ENCODE peak calls at places on chromosomes 2 and 18, in six cellular contexts. M is hepatocyte, Q is mammary epithelial cell, F is OCI-LY7, T is PC-3, R is neural progenitor cell. W is an unnamed sample.

GRCh38 chr2:166932032-166932431 is 43.8 kb downstream of the XIRP2 start:
- DNase-seq in M (no peak), Q (peak; percentile 6), F (no peak), T (peak; percentile 67), R (no peak), W (no peak)

GRCh38 chr2:113067681-113068080 is at the start of gene IL1F10:
- DNase-seq in M (no peak), Q (no peak), F (no peak), T (no peak), R (no peak), W (no peak)

GRCh38 chr2:160305081-160305750 is 105.1 kb upstream of the ITGB6 start:
- DNase-seq in M (no peak), Q (peak; percentile 64), F (no peak), T (no peak), R (no peak), W (no peak)

GRCh38 chr2:1839066-1839756 is 94.9 kb upstream of the PXDN start:
- DNase-seq in M (no peak), Q (no peak), F (no peak), T (no peak), R (no peak), W (peak; percentile 46)

GRCh38 chr2:240413813-240414429 is 21.5 kb upstream of the GPC1 start:
- DNase-seq in M (no peak), Q (no peak), F (no peak), T (no peak), R (no peak), W (peak; percentile 43)

GRCh38 chr2:238220892-238221521 is 17.5 kb upstream of the ILKAP start:
- DNase-seq in M (no peak), Q (peak; percentile 32), F (no peak), T (no peak), R (no peak), W (peak; percentile 95)

GRCh38 chr2:181193550-181193949 is 213.1 kb downstream of the UBE2E3 start:
- DNase-seq in M (no peak), Q (no peak), F (no peak), T (no peak), R (no peak), W (no peak)

GRCh38 chr18:49319590-49319989 is 140.9 kb downstream of the DYM start:
- DNase-seq in M (no peak), Q (no peak), F (no peak), T (no peak), R (no peak), W (no peak)

GRCh38 chr2:118084483-118085089 is 3.7 kb upstream of the INSIG2 start:
- DNase-seq in M (no peak), Q (no peak), F (no peak), T (peak; percentile 11), R (no peak), W (no peak)

GRCh38 chr2:150572194-150572766 is 84.8 kb upstream of the RND3 start:
- DNase-seq in M (no peak), Q (no peak), F (no peak), T (no peak), R (no peak), W (no peak)

GRCh38 chr2:200659410-200659809 is 73.6 kb downstream of the AOX1 start:
- DNase-seq in M (no peak), Q (no peak), F (no peak), T (no peak), R (no peak), W (no peak)

GRCh38 chr2:16852651-16853050 is 187.0 kb upstream of the CYRIA start:
- DNase-seq in M (no peak), Q (peak; percentile 16), F (no peak), T (no peak), R (no peak), W (no peak)

GRCh38 chr18:24656571-24656971 is 196.1 kb downstream of the HRH4 start:
- DNase-seq in M (no peak), Q (peak; percentile 76), F (no peak), T (peak; percentile 56), R (no peak), W (peak; percentile 11)

GRCh38 chr2:108971661-108972566 is 17.1 kb downstream of the EDAR start:
- DNase-seq in M (no peak), Q (peak; percentile 83), F (no peak), T (peak; percentile 91), R (no peak), W (peak; percentile 93)

GRCh38 chr2:159262226-159262625 is 24.3 kb downstream of the WDSUB1 start:
- DNase-seq in M (no peak), Q (no peak), F (no peak), T (no peak), R (no peak), W (no peak)

GRCh38 chr2:26887142-26887541 is 39.2 kb downstream of the DPYSL5 start:
- DNase-seq in M (peak; percentile 1), Q (no peak), F (peak; percentile 43), T (no peak), R (no peak), W (no peak)

GRCh38 chr18:56869189-56869777 is 218.1 kb downstream of the WDR7 start:
- DNase-seq in M (peak; percentile 64), Q (peak; percentile 25), F (peak; percentile 52), T (peak; percentile 68), R (peak; percentile 51), W (peak; percentile 10)

GRCh38 chr2:66794115-66794514 is 359.2 kb downstream of the MEIS1 start:
- DNase-seq in M (no peak), Q (no peak), F (no peak), T (no peak), R (no peak), W (no peak)

GRCh38 chr2:177154809-177155208 is 57.8 kb upstream of the HNRNPA3 start:
- DNase-seq in M (no peak), Q (no peak), F (no peak), T (no peak), R (no peak), W (no peak)

GRCh38 chr18:34965108-34965507 is 76.1 kb upstream of the MAPRE2 start:
- DNase-seq in M (peak; percentile 28), Q (no peak), F (no peak), T (no peak), R (no peak), W (no peak)

GRCh38 chr2:200357845-200358244 is 51.4 kb downstream of the SPATS2L start:
- DNase-seq in M (no peak), Q (no peak), F (no peak), T (no peak), R (no peak), W (no peak)

GRCh38 chr18:8800445-8800844 is 95.1 kb downstream of the MTCL1 start:
- DNase-seq in M (peak; percentile 66), Q (peak; percentile 78), F (no peak), T (peak; percentile 98), R (peak; percentile 76), W (peak; percentile 95)

GRCh38 chr2:185161701-185162100 is 563.4 kb downstream of the ZNF804A start:
- DNase-seq in M (no peak), Q (no peak), F (no peak), T (no peak), R (no peak), W (no peak)

GRCh38 chr2:149033716-149034115 is 4.8 kb upstream of the LYPD6B start:
- DNase-seq in M (peak; percentile 62), Q (no peak), F (peak; percentile 20), T (peak; percentile 32), R (peak; percentile 46), W (no peak)

GRCh38 chr2:29010946-29011649 is 30.0 kb downstream of the TOGARAM2 start:
- DNase-seq in M (peak; percentile 65), Q (no peak), F (peak; percentile 6), T (no peak), R (peak; percentile 32), W (peak; percentile 95)

GRCh38 chr2:240885566-240885965 is 10.4 kb downstream of the MAB21L4 start:
- DNase-seq in M (no peak), Q (no peak), F (no peak), T (no peak), R (no peak), W (peak; percentile 80)

GRCh38 chr2:229431331-229431954 is 160.4 kb upstream of the PID1 start:
- DNase-seq in M (peak; percentile 69), Q (peak; percentile 56), F (peak; percentile 8), T (peak; percentile 78), R (peak; percentile 44), W (peak; percentile 18)

GRCh38 chr2:135960598-135961551 is 24.6 kb downstream of the DARS1 start:
- DNase-seq in M (peak; percentile 9), Q (no peak), F (no peak), T (no peak), R (peak; percentile 15), W (no peak)

GRCh38 chr2:101341421-101341820 is 32.9 kb upstream of the RNF149 start:
- DNase-seq in M (no peak), Q (no peak), F (no peak), T (no peak), R (no peak), W (no peak)

DNA sequence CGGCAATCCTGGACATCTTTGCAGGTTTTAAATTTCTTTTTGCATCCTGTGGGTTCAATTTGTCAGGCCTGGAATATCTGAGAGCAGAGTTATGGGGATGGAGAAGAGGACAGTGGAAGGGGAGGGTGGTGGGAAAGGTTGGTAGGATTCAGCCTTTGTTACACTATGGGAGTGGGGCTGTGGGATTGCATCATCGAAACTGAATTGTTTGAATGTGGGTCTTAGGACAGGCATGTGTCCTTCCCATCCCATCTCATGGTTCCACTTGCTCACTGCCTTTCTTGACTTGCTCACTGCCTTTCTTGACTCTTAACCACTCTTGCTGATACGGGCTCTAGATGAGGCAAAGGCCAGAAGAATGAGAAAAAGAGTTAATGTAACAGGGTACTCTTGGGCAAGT is 12.9 kb downstream of the IGFBP2 start:
- DNase-seq in M (no peak), Q (no peak), F (no peak), T (no peak), R (no peak), W (no peak)
- H3K4me2 ChIP-seq in M (no peak overlapping the region), Q (no peak overlapping the region), F (no peak overlapping the region), T (no peak overlapping the region), R (no peak overlapping the region), W (no peak overlapping the region)

DNA sequence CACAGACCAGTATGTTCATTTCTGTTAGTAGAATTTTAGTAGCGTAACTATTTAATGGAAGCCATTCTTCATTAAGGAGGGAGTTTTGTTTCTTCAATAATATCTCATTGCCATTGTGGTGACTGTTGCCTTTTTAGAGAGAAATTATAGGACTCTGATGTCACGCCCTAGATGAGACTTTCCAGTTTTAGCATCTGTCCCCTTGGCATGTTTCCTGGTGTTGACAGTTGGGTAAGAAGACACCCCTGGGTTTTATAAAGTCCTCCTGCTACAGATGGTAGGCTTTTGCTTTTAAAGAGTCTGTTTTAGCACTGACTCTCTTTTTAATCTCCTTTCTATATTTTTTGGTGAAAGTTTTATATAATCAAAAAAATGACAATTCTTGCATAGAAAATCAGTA is 41.9 kb downstream of the KCNJ3 start:
- DNase-seq in M (no peak), Q (no peak), F (no peak), T (no peak), R (no peak), W (no peak)
- H3K4me2 ChIP-seq in M (no peak overlapping the region), Q (no peak overlapping the region), F (no peak overlapping the region), T (no peak overlapping the region), R (no peak overlapping the region), W (no peak overlapping the region)

GRCh38 chr2:172774302-172774701 is 38.7 kb downstream of the RAPGEF4 start:
- DNase-seq in M (no peak), Q (no peak), F (no peak), T (no peak), R (no peak), W (no peak)
- H3K4me2 ChIP-seq in M (no peak overlapping the region), Q (no peak overlapping the region), F (no peak overlapping the region), T (no peak overlapping the region), R (no peak overlapping the region), W (no peak overlapping the region)

DNA sequence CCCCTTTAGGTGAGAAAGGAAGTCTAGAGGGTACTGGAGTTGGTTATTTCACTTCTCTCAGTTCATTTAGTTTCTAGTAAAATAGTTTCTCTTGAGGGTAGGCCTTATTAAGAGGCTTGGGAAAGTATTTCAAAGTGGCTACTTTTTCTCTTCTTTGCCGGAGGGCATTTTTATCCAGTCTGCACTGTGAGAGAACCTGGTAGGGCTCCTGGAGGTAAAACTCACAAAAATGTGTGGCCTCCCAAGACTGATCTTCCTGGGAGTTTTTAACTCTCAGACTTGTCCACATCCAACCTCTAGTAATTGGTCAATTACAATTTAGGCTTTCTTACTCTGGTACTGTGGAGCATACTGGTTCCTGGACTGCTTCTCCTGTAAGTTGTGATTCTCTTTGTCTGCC is 28.0 kb downstream of the EHBP1 start:
- DNase-seq in M (no peak), Q (no peak), F (no peak), T (no peak), R (no peak), W (no peak)
- H3K4me2 ChIP-seq in M (no peak overlapping the region), Q (peak overlapping the region; percentile 41), F (no peak overlapping the region), T (no peak overlapping the region), R (peak overlapping the region; percentile 25), W (no peak overlapping the region)